ENCODE peak calls at places on chromosomes 11 and 22, in nine cellular contexts. E, U, C, D, K, G, V, I and Q are unnamed samples.

GRCh38 chr22:31556627-31557203 is 60.4 kb downstream of the SFI1 start:
- DNase-seq in G (peak; percentile 64), D (peak; percentile 31), U (peak; percentile 45), K (no peak), C (peak; percentile 62), V (no peak), E (peak; percentile 46), I (peak; percentile 8), Q (peak; percentile 48)

GRCh38 chr22:26185190-26185589 is 15.9 kb downstream of the SEZ6L start:
- DNase-seq in V (no peak), E (no peak), D (no peak), K (no peak), C (no peak), I (no peak), G (no peak), U (no peak), Q (no peak)

GRCh38 chr11:19805346-19805745 is 92.7 kb downstream of the NAV2 start:
- DNase-seq in E (no peak), V (no peak), K (no peak), D (no peak), U (no peak), G (no peak), C (no peak), I (no peak), Q (no peak)

GRCh38 chr22:30202531-30203006 is 44.0 kb downstream of the LIF start:
- DNase-seq in D (peak; percentile 72), K (no peak), E (no peak), C (peak; percentile 92), I (no peak), V (no peak), G (peak; percentile 58), U (peak; percentile 57), Q (peak; percentile 61)

GRCh38 chr11:74325649-74326645 is 14.5 kb upstream of the P4HA3 start:
- DNase-seq in I (peak; percentile 70), E (no peak), U (peak; percentile 93), V (no peak), K (no peak), D (peak; percentile 87), G (peak; percentile 96), C (peak; percentile 97), Q (peak; percentile 94)

GRCh38 chr11:84476581-84476980 is 1150.6 kb downstream of the DLG2 start:
- DNase-seq in G (peak; percentile 53), C (peak; percentile 88), I (no peak), D (no peak), U (peak; percentile 25), E (peak; percentile 2), V (no peak), K (no peak), Q (peak; percentile 29)

GRCh38 chr11:57779275-57779674 is 17.7 kb downstream of the CTNND1 start:
- DNase-seq in K (no peak), D (no peak), U (peak; percentile 64), V (peak; percentile 82), G (peak; percentile 79), E (no peak), C (peak; percentile 78), I (no peak), Q (no peak)

GRCh38 chr11:133809525-133810178 is 35.7 kb downstream of the SPATA19 start:
- DNase-seq in U (no peak), G (peak; percentile 15), I (no peak), E (no peak), D (no peak), V (peak; percentile 45), C (no peak), K (no peak), Q (no peak)

GRCh38 chr22:35191412-35191811 is 65.9 kb upstream of the HMGXB4 start:
- DNase-seq in V (no peak), D (peak; percentile 16), K (peak; percentile 36), I (no peak), U (peak; percentile 57), E (no peak), C (no peak), G (peak; percentile 32), Q (peak; percentile 30)

GRCh38 chr11:65788801-65789200 is 1.9 kb downstream of the OVOL1 start:
- DNase-seq in G (no peak), E (peak; percentile 27), C (no peak), I (no peak), D (no peak), U (no peak), K (no peak), V (no peak), Q (no peak)
- H3K4me3 ChIP-seq in G (no peak overlapping the region), E (no peak overlapping the region), C (no peak overlapping the region), I (no peak overlapping the region), D (no peak overlapping the region), U (no peak overlapping the region), K (no peak overlapping the region), V (peak overlapping the region; percentile 85), Q (no peak overlapping the region)

GRCh38 chr11:65718964-65719492 is 1.6 kb downstream of the RNASEH2C start:
- DNase-seq in I (no peak), D (peak; percentile 26), G (peak; percentile 42), K (no peak), U (peak; percentile 5), C (peak; percentile 32), E (peak; percentile 52), V (no peak), Q (peak; percentile 51)
- H3K4me3 ChIP-seq in I (peak overlapping the region; percentile 87), D (peak overlapping the region; percentile 78), G (peak overlapping the region; percentile 57), K (peak overlapping the region; percentile 88), U (peak overlapping the region; percentile 83), C (peak overlapping the region; percentile 89), E (peak overlapping the region; percentile 85), V (peak overlapping the region; percentile 98), Q (peak overlapping the region; percentile 69)

GRCh38 chr11:60845338-60845737 is 3.4 kb downstream of the CCDC86 start:
- DNase-seq in U (peak; percentile 23), C (no peak), K (no peak), E (no peak), V (no peak), G (no peak), I (no peak), D (no peak), Q (no peak)

GRCh38 chr11:60842688-60843605 is 1.0 kb downstream of the CCDC86 start:
- DNase-seq in V (no peak), G (no peak), U (peak; percentile 28), D (no peak), E (no peak), I (no peak), K (no peak), C (peak; percentile 14), Q (peak; percentile 57)

GRCh38 chr11:60844870-60845221 is 2.9 kb downstream of the CCDC86 start:
- DNase-seq in I (no peak), E (peak; percentile 65), D (no peak), C (no peak), K (no peak), U (peak; percentile 29), V (no peak), G (no peak), Q (no peak)

GRCh38 chr11:60841797-60842687 is at the start of gene CCDC86:
- DNase-seq in V (peak; percentile 98), I (peak; percentile 91), U (peak; percentile 97), D (peak; percentile 98), C (peak; percentile 97), E (peak; percentile 99), K (peak; percentile 87), G (peak; percentile 98), Q (peak; percentile 96)

GRCh38 chr11:60844045-60844869 is 2.3 kb downstream of the CCDC86 start:
- DNase-seq in E (no peak), D (peak; percentile 46), C (peak; percentile 11), G (no peak), V (no peak), K (no peak), U (peak; percentile 57), I (no peak), Q (peak; percentile 82)
- H3K4me3 ChIP-seq in E (peak overlapping the region; percentile 85), D (peak overlapping the region; percentile 96), C (peak overlapping the region; percentile 96), G (no peak overlapping the region), V (peak overlapping the region; percentile 94), K (peak overlapping the region; percentile 100), U (peak overlapping the region; percentile 93), I (peak overlapping the region; percentile 89), Q (peak overlapping the region; percentile 75)

GRCh38 chr11:17388609-17389204 is at the start of gene KCNJ11:
- DNase-seq in E (no peak), C (no peak), D (no peak), U (no peak), K (no peak), G (no peak), V (peak; percentile 58), I (no peak), Q (no peak)
- H3K4me3 ChIP-seq in E (peak within 1 kb of the TSS; percentile 57), C (peak within 1 kb of the TSS; percentile 41), D (peak within 1 kb of the TSS; percentile 24), U (peak within 1 kb of the TSS; percentile 30), K (peak within 1 kb of the TSS; percentile 17), G (peak within 1 kb of the TSS; percentile 63), V (peak within 1 kb of the TSS; percentile 72), I (peak within 1 kb of the TSS; percentile 48), Q (peak within 1 kb of the TSS; percentile 7)

GRCh38 chr11:64803163-64803845 is at the start of gene MAP4K2:
- DNase-seq in V (peak; percentile 92), U (peak; percentile 75), I (peak; percentile 33), E (peak; percentile 98), K (peak; percentile 44), G (peak; percentile 89), C (peak; percentile 79), D (peak; percentile 79), Q (peak; percentile 72)
- H3K4me3 ChIP-seq in V (peak within 1 kb of the TSS; percentile 75), U (peak within 1 kb of the TSS; percentile 73), I (peak within 1 kb of the TSS; percentile 75), E (peak within 1 kb of the TSS; percentile 78), K (peak within 1 kb of the TSS; percentile 57), G (peak within 1 kb of the TSS; percentile 70), C (peak within 1 kb of the TSS; percentile 74), D (peak within 1 kb of the TSS; percentile 60), Q (peak within 1 kb of the TSS; percentile 51)

GRCh38 chr11:119423459-119424254 is 685 bp upstream of the THY1 start:
- DNase-seq in D (no peak), E (no peak), I (no peak), C (no peak), V (no peak), G (no peak), U (no peak), K (no peak), Q (no peak)
- H3K4me3 ChIP-seq in D (peak overlapping the region; percentile 96), E (peak overlapping the region; percentile 96), I (peak overlapping the region; percentile 89), C (peak overlapping the region; percentile 82), V (no peak overlapping the region), G (no peak overlapping the region), U (peak overlapping the region; percentile 67), K (peak overlapping the region; percentile 87), Q (peak overlapping the region; percentile 95)

DNA sequence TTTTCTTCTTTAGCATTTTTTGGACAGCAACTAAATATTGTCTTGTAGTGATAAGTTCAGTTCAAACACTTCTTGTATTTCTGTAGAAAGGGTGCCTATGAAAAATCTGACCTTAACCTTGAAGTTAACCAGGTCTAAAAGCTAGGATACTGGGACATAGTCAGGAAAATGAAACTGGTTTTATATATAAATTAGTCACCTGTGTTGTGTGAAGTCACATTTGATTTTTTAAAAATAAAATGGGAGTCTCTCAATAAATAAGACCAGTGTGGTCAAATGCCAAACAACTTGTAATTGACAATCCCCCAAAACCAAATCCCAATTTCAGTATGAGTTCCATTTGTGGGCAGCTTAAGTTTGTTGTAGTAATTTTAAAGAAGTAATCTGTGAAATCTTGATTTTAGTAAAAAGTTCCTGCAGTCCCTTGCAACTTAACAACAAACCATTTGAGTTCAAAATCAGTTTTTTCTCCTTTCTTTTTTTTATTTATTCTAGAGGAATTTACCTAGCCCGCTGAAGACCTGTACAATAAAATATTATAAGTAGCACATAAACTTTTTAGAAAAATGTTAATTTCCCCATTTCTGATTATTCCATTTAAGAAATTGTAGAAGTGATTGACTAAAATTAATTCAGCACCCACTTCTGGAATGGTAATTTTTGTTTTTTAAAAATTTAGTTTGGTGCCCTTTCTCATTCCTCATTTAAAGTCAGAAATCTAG is 84.4 kb upstream of the PPARA start:
- DNase-seq in C (peak; percentile 59), K (no peak), U (peak; percentile 39), E (no peak), G (no peak), D (no peak), I (no peak), V (no peak), Q (peak; percentile 58)
- H3K4me3 ChIP-seq in C (peak overlapping the region; percentile 52), K (no peak overlapping the region), U (no peak overlapping the region), E (peak overlapping the region; percentile 69), G (no peak overlapping the region), D (peak overlapping the region; percentile 28), I (no peak overlapping the region), V (no peak overlapping the region), Q (peak overlapping the region; percentile 45)